ENCODE peak calls at places on chromosomes 11 and 22, in four cellular contexts. V is trophoblast cell; W is CD8-positive, alpha-beta memory T cell; K is fibroblast of lung. L is an unnamed sample.

GRCh38 chr22:25053153-25053805 is 100.8 kb downstream of the KIAA1671 start:
- DNase-seq in W (no peak), K (no peak), V (no peak), L (no peak)

GRCh38 chr22:50630376-50630775 is 2.4 kb upstream of the ARSA start:
- DNase-seq in W (no peak), V (no peak), K (no peak), L (no peak)

GRCh38 chr22:50304528-50305392 is 2.7 kb downstream of the PLXNB2 start:
- DNase-seq in V (no peak), W (no peak), K (peak; percentile 34), L (no peak)

GRCh38 chr11:86444981-86445380 is 70.3 kb downstream of the CCDC81 start:
- DNase-seq in W (no peak), K (no peak), V (no peak), L (no peak)

GRCh38 chr11:131372243-131372930 is 2.0 kb downstream of the NTM start:
- DNase-seq in W (no peak), V (no peak), K (no peak), L (no peak)

GRCh38 chr11:70498976-70499801 is 100.9 kb downstream of the CTTN start:
- DNase-seq in V (no peak), K (no peak), W (peak; percentile 17), L (no peak)

GRCh38 chr11:66418168-66418985 is 2.5 kb upstream of the NPAS4 start:
- DNase-seq in K (peak; percentile 94), W (peak; percentile 65), V (peak; percentile 59), L (peak; percentile 50)

GRCh38 chr11:88327462-88328143 is 9.9 kb downstream of the CTSC start:
- DNase-seq in V (no peak), K (no peak), W (no peak), L (no peak)

GRCh38 chr11:60924110-60924905 is at the start of gene TMEM132A:
- DNase-seq in K (peak; percentile 61), V (peak; percentile 58), W (no peak), L (peak; percentile 68)

GRCh38 chr11:121508449-121508848 is 55.7 kb upstream of the SORL1-AS1 start:
- DNase-seq in W (no peak), V (no peak), K (no peak), L (no peak)

GRCh38 chr22:29690481-29690880 is 29.3 kb upstream of the CABP7 start:
- DNase-seq in K (no peak), W (no peak), V (peak; percentile 80), L (no peak)

GRCh38 chr22:36405671-36406070 is 17.9 kb upstream of the MYH9 start:
- DNase-seq in K (peak; percentile 45), V (no peak), W (peak; percentile 81), L (no peak)

GRCh38 chr11:86669424-86669823 is 3.0 kb downstream of the ME3 start:
- DNase-seq in W (no peak), K (no peak), V (no peak), L (no peak)

GRCh38 chr11:103683581-103683980 is 352.9 kb upstream of the DDI1 start:
- DNase-seq in V (no peak), W (no peak), K (peak; percentile 36), L (no peak)

GRCh38 chr11:130892847-130893246 is 23.4 kb downstream of the SNX19 start:
- DNase-seq in V (no peak), W (no peak), K (no peak), L (no peak)

GRCh38 chr11:35274909-35275807 is 136.2 kb downstream of the CD44 start:
- DNase-seq in W (no peak), V (no peak), K (peak; percentile 33), L (no peak)

GRCh38 chr11:122267602-122268001 is 151.6 kb upstream of the BLID start:
- DNase-seq in K (peak; percentile 60), W (no peak), V (no peak), L (no peak)

GRCh38 chr11:82796970-82797594 is 63.4 kb upstream of the FAM181B start:
- DNase-seq in V (no peak), W (no peak), K (no peak), L (no peak)

GRCh38 chr22:43159484-43160178 is 8.3 kb downstream of the TSPO start:
- DNase-seq in W (no peak), V (no peak), K (no peak), L (no peak)

GRCh38 chr11:27614092-27614491 is 86.2 kb downstream of the BDNF start:
- DNase-seq in V (no peak), K (no peak), W (no peak), L (no peak)

GRCh38 chr11:124884869-124885479 is 12.7 kb downstream of the ROBO4 start:
- DNase-seq in K (no peak), V (no peak), W (no peak), L (no peak)

GRCh38 chr11:367956-368413 is 1.3 kb upstream of the B4GALNT4 start:
- DNase-seq in K (no peak), V (no peak), W (no peak), L (no peak)
- H3K4me3 ChIP-seq in K (no peak overlapping the region), V (no peak overlapping the region), W (no peak overlapping the region), L (no peak overlapping the region)

GRCh38 chr11:106177311-106177710 is 99.8 kb downstream of the AASDHPPT start:
- DNase-seq in K (no peak), W (no peak), V (no peak), L (no peak)
- H3K27ac ChIP-seq in K (no peak overlapping the region), W (no peak overlapping the region), V (no peak overlapping the region), L (no peak overlapping the region)

GRCh38 chr11:57648791-57649735 is 649 bp downstream of the YPEL4 start:
- DNase-seq in W (no peak), K (no peak), V (no peak), L (peak; percentile 53)

GRCh38 chr11:57650739-57651090 is 1.0 kb upstream of the YPEL4 start:
- DNase-seq in K (no peak), W (no peak), V (peak; percentile 88), L (no peak)

GRCh38 chr11:57651408-57651807 is 1.7 kb upstream of the YPEL4 start:
- DNase-seq in K (no peak), V (no peak), W (no peak), L (no peak)

GRCh38 chr11:57647960-57648776 is 1.5 kb downstream of the YPEL4 start:
- DNase-seq in K (no peak), V (no peak), W (no peak), L (peak; percentile 37)

DNA sequence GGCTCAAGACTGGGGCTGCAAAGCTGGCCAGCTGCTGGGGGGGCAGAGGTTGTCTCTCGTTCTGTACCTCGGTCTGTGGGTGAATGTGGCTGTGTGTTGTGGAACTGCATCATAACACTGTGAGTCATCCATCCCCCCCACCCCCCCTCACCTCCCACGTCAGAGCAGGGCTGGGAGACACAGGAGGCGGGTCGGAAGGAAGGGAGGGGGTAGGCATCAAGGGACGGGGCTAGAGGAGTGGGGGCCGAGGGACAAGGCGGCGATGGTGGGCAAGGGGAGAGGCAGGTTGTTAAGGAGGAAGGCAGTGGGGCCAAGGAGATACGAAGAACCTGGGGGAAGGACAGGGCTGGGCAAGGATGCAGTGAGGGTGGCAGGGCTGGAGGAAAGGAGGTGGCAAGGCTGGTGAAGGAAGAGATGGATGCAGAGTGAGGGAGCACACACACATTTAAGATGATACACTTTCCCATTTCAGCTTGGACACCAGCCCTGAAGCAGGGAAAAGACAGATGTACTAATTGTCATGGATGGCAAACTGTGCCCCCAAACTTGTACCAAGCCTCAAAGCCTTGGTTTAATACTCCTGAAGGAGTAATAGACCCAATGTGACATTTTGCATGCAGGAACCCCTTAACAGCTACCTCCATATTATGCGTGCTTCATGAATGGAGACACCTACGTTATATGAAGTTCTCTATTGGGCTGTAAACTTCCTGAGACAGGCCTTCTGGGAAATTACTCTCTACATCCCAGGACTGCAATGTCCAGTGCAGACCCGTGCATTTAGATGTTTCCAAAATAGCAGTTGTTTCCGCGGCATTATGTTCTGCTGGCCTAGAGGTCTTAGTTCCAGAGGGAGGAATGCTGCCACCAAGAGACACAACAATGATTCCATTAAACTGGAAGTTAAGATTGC is at the start of gene YPEL4:
- DNase-seq in W (peak; percentile 89), K (peak; percentile 81), V (peak; percentile 60), L (peak; percentile 82)
- H3K4me3 ChIP-seq in W (peak within 1 kb of the TSS; percentile 66), K (peak within 1 kb of the TSS; percentile 25), V (peak within 1 kb of the TSS; percentile 32), L (peak within 1 kb of the TSS; percentile 47)

DNA sequence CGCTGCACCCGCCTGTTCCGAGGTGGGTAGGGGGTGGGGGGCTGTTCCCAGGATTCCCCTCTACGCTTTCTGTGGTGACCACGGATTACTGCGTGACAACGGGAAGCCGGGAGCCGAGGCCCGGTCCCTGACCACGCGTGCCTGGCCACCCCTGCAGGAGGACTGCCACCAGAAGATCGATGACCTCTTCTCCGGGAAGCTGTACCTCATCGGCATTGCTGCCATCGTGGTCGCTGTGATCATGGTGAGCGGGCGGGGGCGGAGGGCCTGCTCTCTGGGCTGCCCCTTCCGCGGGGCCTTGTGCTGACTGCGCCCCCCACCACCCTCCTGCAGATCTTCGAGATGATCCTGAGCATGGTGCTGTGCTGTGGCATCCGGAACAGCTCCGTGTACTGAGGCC is 4.1 kb upstream of the TSSC4 start:
- DNase-seq in V (no peak), K (no peak), W (no peak), L (no peak)
- H3K27ac ChIP-seq in V (no peak overlapping the region), K (no peak overlapping the region), W (no peak overlapping the region), L (no peak overlapping the region)

GRCh38 chr11:12838463-12839120 is 164.4 kb downstream of the TEAD1 start:
- DNase-seq in V (peak; percentile 50), W (no peak), K (peak; percentile 78), L (no peak)
- H3K4me3 ChIP-seq in V (no peak overlapping the region), W (no peak overlapping the region), K (no peak overlapping the region), L (no peak overlapping the region)